ENCODE peak calls at places on chromosomes 16 and 17, in nine cellular contexts. C is AG09319, Y is A549, X is IMR-90, A is AG04449, B is astrocyte of the spinal cord, G is WTC11, L is AG10803, W is left ventricle myocardium inferior. Z is an unnamed sample.

GRCh38 chr16:4746991-4747574 is 12.7 kb downstream of the DNAAF8 start:
- DNase-seq in C (no peak), Y (no peak), X (no peak), A (no peak), B (no peak), G (no peak), L (peak; percentile 42), W (no peak), Z (no peak)

GRCh38 chr17:48613862-48614694 is 1.0 kb downstream of the HOXB8 start:
- DNase-seq in C (no peak), Y (peak; percentile 71), X (peak; percentile 31), A (no peak), B (peak; percentile 44), G (no peak), L (no peak), W (no peak), Z (no peak)

GRCh38 chr16:23869052-23869451 is 33.3 kb downstream of the PRKCB start:
- DNase-seq in C (no peak), Y (no peak), X (no peak), A (no peak), B (no peak), G (no peak), L (no peak), W (no peak), Z (no peak)

GRCh38 chr17:73338050-73338491 is 26.3 kb upstream of the CDC42EP4 start:
- DNase-seq in C (no peak), Y (no peak), X (peak; percentile 77), A (no peak), B (peak; percentile 65), G (no peak), L (peak; percentile 70), W (no peak), Z (no peak)

GRCh38 chr16:51151951-51152663 is 1.0 kb upstream of the SALL1 start:
- DNase-seq in C (peak; percentile 78), Y (peak; percentile 16), X (peak; percentile 80), A (no peak), B (peak; percentile 93), G (peak; percentile 88), L (peak; percentile 93), W (no peak), Z (no peak)

GRCh38 chr17:13996758-13997157 is 72.5 kb upstream of the COX10 start:
- DNase-seq in C (no peak), Y (no peak), X (no peak), A (no peak), B (no peak), G (no peak), L (peak; percentile 45), W (no peak), Z (no peak)

GRCh38 chr17:37488607-37489196 is 989 bp upstream of the DUSP14 start:
- DNase-seq in C (peak; percentile 81), Y (peak; percentile 95), X (peak; percentile 97), A (peak; percentile 81), B (peak; percentile 94), G (peak; percentile 79), L (peak; percentile 95), W (peak; percentile 35), Z (peak; percentile 91)

GRCh38 chr16:3578610-3579551 is 1.7 kb upstream of the NLRC3 start:
- DNase-seq in C (no peak), Y (no peak), X (no peak), A (no peak), B (peak; percentile 7), G (no peak), L (no peak), W (no peak), Z (no peak)

GRCh38 chr16:24346734-24347133 is 90.6 kb downstream of the CACNG3 start:
- DNase-seq in C (no peak), Y (no peak), X (no peak), A (no peak), B (no peak), G (no peak), L (no peak), W (no peak), Z (no peak)

GRCh38 chr17:57945999-57946797 is 9.0 kb downstream of the CUEDC1 start:
- DNase-seq in C (no peak), Y (no peak), X (peak; percentile 58), A (no peak), B (peak; percentile 61), G (no peak), L (peak; percentile 91), W (no peak), Z (no peak)

GRCh38 chr16:46843898-46844642 is 13.1 kb upstream of the C16orf87 start:
- DNase-seq in C (no peak), Y (no peak), X (no peak), A (no peak), B (no peak), G (no peak), L (no peak), W (no peak), Z (no peak)

GRCh38 chr17:51670899-51671298 is 410.6 kb downstream of the UTP18 start:
- DNase-seq in C (no peak), Y (no peak), X (no peak), A (no peak), B (no peak), G (no peak), L (no peak), W (no peak), Z (no peak)

GRCh38 chr17:51668155-51668962 is 408.0 kb downstream of the UTP18 start:
- DNase-seq in C (no peak), Y (no peak), X (no peak), A (no peak), B (no peak), G (no peak), L (no peak), W (no peak), Z (no peak)

GRCh38 chr17:51667722-51668083 is 407.4 kb downstream of the UTP18 start:
- DNase-seq in C (no peak), Y (no peak), X (no peak), A (no peak), B (no peak), G (no peak), L (no peak), W (no peak), Z (no peak)

GRCh38 chr17:51666971-51667721 is 406.8 kb downstream of the UTP18 start:
- DNase-seq in C (no peak), Y (no peak), X (no peak), A (no peak), B (no peak), G (no peak), L (no peak), W (no peak), Z (peak; percentile 22)

DNA sequence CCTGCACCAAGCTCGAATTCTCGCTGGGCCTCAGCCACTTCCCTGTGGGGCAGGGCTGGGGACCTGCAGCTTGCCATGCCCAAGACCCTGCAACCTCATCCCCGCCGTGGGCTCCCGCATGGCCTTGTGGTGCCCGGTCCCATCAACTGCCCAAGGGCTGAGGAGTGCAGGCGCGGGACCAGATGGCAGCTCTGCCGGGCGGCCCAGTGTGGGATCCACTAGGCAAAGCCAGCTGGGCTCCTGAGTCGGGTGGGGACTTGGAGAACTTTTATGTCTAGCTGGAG is 408.6 kb downstream of the UTP18 start:
- DNase-seq in C (no peak), Y (no peak), X (no peak), A (no peak), B (no peak), G (no peak), L (no peak), W (no peak), Z (no peak)
- TF ChIP-seq CTCF in C (no peak), Y (no peak), X (no peak), A (no peak), B (no peak), G (no peak), L (no peak), W (no peak), Z (no peak)

DNA sequence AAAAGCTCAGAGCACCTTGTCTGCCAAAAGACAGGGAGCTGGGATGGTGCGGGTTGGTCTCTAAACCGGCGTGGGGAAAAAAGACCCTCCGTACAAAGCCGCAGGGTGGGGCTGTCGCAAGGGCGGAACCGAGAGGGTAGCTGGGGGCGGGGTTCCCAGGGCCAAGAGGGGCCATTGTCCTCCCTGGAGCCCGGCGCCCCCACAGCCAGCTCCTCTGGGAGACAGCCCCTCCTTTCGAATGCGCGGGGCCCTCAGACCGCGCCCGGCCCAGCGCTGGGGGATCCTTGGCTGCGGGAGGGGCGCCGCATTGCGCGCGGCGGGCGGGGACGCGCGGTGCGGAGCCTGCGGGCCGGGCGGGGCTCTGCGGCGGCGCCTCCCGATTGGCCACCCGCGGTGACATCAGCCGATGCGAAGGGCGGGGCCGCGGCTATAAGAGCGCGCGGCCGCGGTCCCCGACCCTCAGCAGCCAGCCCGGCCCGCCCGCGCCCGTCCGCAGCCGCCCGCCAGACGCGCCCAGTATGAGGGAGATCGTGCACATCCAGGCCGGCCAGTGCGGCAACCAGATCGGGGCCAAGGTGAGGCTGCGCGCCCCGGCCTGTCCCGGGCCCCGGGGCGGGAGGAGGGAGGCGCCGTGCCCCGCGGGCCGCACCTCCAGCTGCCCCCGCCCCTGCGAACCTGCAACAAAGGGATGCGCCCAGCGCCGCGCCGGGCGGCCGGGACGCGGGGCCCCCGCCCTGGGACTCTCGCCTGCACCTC is at the start of gene TUBB3:
- DNase-seq in C (peak; percentile 55), Y (peak; percentile 80), X (peak; percentile 77), A (no peak), B (peak; percentile 84), G (peak; percentile 85), L (peak; percentile 79), W (peak; percentile 80), Z (no peak)
- TF ChIP-seq CTCF in C (no peak), Y (no peak), X (no peak), A (no peak), B (no peak), G (no peak), L (no peak), W (no peak), Z (no peak)

DNA sequence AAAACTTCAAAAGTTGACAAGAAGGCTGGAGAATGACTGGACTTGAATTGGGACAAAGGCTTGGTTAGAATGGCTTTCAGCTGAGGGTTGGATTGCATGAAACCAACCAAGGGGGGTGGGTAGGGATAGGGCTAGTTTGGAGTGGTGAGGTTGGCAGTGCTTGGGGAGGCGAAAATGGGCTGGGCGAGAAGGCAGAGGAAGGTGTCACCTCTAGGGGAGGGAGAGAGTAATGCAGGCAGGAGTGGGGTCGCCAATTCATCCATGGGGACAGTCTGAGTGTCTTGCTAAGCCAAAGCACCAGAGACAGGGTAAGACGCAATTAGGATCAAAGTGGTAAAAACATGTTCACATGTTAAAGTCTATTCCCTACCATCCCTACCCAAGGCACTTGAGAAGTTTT is 6.2 kb upstream of the DNAH2 start:
- DNase-seq in C (no peak), Y (peak; percentile 54), X (no peak), A (no peak), B (no peak), G (peak; percentile 54), L (no peak), W (no peak), Z (no peak)
- TF ChIP-seq CTCF in C (no peak), Y (no peak), X (no peak), A (no peak), B (peak; percentile 8), G (peak; percentile 41), L (peak; percentile 14), W (no peak), Z (no peak)

DNA sequence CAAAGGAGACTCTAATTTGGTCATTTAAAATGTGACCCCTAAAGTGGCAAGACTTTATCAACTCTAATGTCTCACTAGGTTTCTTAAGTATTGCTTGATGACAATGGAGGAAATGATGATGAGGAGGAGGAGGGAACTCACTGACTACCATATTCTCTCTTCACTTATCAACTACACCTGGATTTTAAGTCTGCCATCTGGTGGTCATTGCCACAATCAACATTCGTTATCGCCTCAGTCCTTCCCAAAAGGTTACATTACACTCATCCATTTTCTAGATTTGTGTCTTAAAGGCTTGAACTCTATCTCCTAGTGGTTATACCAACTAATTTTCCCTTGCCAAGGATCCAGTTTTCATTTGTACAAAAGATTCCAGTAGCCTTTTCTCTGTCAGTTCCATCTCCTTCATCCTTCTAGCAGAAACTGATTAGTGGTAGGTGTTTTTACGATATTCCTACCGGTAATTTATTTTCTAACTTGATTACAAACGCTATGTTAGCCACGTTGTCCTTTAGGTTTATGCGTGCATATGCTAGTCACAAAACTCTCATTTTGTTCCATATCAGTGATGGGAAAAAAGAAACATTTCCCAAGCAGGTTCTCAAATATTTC is 114.6 kb upstream of the NOG start:
- DNase-seq in C (no peak), Y (peak; percentile 53), X (peak; percentile 25), A (no peak), B (peak; percentile 15), G (peak; percentile 33), L (peak; percentile 13), W (no peak), Z (no peak)
- TF ChIP-seq CTCF in C (peak; percentile 41), Y (peak; percentile 59), X (peak; percentile 48), A (peak; percentile 47), B (peak; percentile 45), G (peak; percentile 37), L (peak; percentile 54), W (peak; percentile 58), Z (no peak)